ENCODE peak calls at places on chromosome 17, in ten cellular contexts. A is GM06990, V is AG04449, H is thoracic aorta, G is endothelial cell, I is GM12865, N is glutamatergic neuron, Y is pancreas, X is cardiac muscle cell, R is left ventricle myocardium inferior. B is an unnamed sample.

GRCh38 chr17:81859906-81860755 is at the start of gene P4HB:
- DNase-seq in A (peak; percentile 50), V (no peak), H (no peak), G (peak; percentile 37), I (peak; percentile 35), N (peak; percentile 96), Y (no peak), X (no peak), R (no peak), B (peak; percentile 88)

GRCh38 chr17:36728030-36728991 is 126.9 kb downstream of the MRM1 start:
- DNase-seq in A (no peak), V (no peak), H (no peak), G (no peak), I (no peak), N (no peak), Y (no peak), X (no peak), R (no peak), B (no peak)

GRCh38 chr17:6084226-6085161 is 14.3 kb downstream of the WSCD1 start:
- DNase-seq in A (no peak), V (no peak), H (no peak), G (no peak), I (no peak), N (no peak), Y (no peak), X (no peak), R (no peak), B (no peak)

GRCh38 chr17:66834919-66835454 is at the start of gene CACNG5:
- DNase-seq in A (no peak), V (no peak), H (no peak), G (peak; percentile 30), I (peak; percentile 3), N (peak; percentile 70), Y (no peak), X (peak; percentile 59), R (no peak), B (no peak)

GRCh38 chr17:3935140-3935542 is 18.9 kb upstream of the P2RX1 start:
- DNase-seq in A (peak; percentile 45), V (no peak), H (no peak), G (peak; percentile 78), I (peak; percentile 75), N (peak; percentile 73), Y (peak; percentile 55), X (peak; percentile 88), R (peak; percentile 68), B (no peak)

GRCh38 chr17:57245786-57246185 is 10.5 kb upstream of the MSI2 start:
- DNase-seq in A (no peak), V (no peak), H (no peak), G (no peak), I (no peak), N (no peak), Y (no peak), X (no peak), R (no peak), B (no peak)

GRCh38 chr17:14214271-14214670 is 22.4 kb downstream of the CDRT15 start:
- DNase-seq in A (no peak), V (no peak), H (no peak), G (no peak), I (no peak), N (no peak), Y (no peak), X (no peak), R (no peak), B (no peak)

GRCh38 chr17:45361976-45362375 is 45.2 kb upstream of the MAP3K14 start:
- DNase-seq in A (no peak), V (no peak), H (no peak), G (no peak), I (no peak), N (no peak), Y (no peak), X (no peak), R (no peak), B (no peak)

GRCh38 chr17:67759355-67760171 is 41.8 kb downstream of the NOL11 start:
- DNase-seq in A (no peak), V (peak; percentile 4), H (no peak), G (no peak), I (no peak), N (no peak), Y (no peak), X (no peak), R (peak; percentile 48), B (no peak)

DNA sequence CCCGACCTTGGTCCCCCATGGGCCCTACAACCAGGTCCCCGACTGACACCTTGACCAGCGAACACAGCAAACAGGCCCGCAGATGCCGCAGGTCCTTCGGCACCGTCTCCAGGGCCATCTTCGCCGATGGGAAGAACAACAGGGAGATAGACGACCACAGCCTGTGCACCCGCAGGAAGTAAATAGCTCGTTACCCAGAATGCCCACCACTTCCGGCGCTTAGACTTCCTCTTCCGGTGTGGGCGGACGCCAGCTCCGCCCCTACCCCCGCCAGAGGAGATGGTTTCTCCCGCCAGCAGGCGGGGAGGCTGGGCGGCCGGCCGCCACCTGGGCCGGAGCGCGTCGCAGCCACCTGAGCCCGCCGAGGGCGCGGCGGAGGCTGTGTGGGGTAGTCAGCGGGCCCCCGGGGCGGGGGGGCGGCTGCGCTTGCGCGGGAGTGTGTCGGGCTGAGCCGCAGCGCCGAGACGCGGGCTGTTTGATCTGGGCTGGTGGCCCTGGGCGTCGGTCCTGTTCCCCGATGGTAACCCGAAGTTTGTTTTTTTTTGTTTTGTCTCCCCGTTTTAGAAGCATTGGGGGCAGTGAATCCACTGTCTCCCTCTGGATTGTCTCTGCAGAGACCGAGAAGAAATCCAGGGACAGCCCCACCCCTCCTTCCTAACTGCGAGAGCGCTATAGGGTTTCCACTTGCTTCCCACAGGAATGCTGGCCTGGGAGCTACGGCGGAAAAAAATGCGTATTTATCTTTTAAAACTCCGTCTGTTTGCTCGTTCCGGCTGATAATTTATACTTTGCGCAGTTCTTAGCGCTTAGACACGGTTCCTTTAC is at the start of gene SUPT4H1:
- DNase-seq in A (peak; percentile 97), V (peak; percentile 36), H (no peak), G (peak; percentile 90), I (peak; percentile 97), N (peak; percentile 92), Y (peak; percentile 89), X (peak; percentile 96), R (peak; percentile 84), B (peak; percentile 91)
- TF ChIP-seq CTCF in A (no peak), V (no peak), H (no peak), G (no peak), I (no peak), N (no peak), Y (no peak), X (no peak), R (peak; percentile 14), B (no peak)

GRCh38 chr17:79027274-79027924 is 3.4 kb downstream of the C1QTNF1 start:
- DNase-seq in A (no peak), V (no peak), H (no peak), G (no peak), I (no peak), N (no peak), Y (no peak), X (peak; percentile 77), R (no peak), B (peak; percentile 12)

GRCh38 chr17:79027925-79028491 is 4.0 kb downstream of the C1QTNF1 start:
- DNase-seq in A (no peak), V (no peak), H (no peak), G (no peak), I (no peak), N (no peak), Y (no peak), X (no peak), R (no peak), B (peak; percentile 11)

GRCh38 chr17:79026345-79027273 is 2.6 kb downstream of the C1QTNF1 start:
- DNase-seq in A (no peak), V (no peak), H (no peak), G (no peak), I (no peak), N (no peak), Y (no peak), X (no peak), R (peak; percentile 63), B (no peak)

GRCh38 chr17:79029327-79030009 is 5.5 kb downstream of the C1QTNF1 start:
- DNase-seq in A (no peak), V (no peak), H (no peak), G (no peak), I (no peak), N (no peak), Y (no peak), X (no peak), R (no peak), B (no peak)

DNA sequence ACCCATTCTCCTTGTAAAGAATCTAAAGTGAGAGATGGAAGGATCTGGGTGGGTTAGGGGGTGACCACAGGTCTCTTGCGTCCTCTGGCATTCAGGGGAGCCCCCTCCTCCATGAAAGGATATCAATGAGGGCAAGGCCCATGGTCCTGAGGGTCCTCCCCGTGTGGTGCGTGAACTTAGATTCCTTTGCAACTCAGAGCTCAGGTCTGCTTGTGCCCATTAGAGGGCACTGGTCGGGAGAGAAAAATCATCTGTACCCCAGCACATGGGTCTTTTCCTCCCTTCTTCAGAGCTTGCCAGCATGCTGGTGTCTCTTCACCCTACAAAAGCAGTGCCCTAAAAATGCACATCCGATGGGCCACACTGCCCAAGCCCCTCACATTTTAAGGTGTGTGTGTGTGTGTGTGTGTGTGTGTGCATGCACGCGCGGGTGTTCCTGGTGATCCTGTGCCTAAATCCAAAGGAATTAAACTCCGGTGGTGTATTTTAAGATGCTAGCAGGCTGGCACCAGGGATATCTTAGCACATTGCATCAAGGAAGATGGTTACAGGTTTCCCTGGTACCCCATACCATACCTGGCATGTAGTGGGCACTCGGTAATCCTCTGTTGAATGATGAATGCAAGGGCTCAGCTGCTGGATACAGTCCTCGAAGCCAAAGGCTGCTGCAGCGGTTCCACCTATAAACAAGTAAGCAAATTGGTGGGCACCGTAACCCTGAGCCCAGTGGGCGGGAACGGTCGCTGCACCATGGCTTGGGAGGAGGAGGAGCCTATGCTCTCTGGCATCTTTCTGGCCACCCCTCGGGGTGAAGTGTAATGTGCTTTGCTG is 4.7 kb downstream of the C1QTNF1 start:
- DNase-seq in A (no peak), V (no peak), H (no peak), G (no peak), I (no peak), N (no peak), Y (no peak), X (no peak), R (no peak), B (no peak)
- TF ChIP-seq CTCF in A (peak; percentile 22), V (peak; percentile 22), H (no peak), G (no peak), I (no peak), N (no peak), Y (no peak), X (peak; percentile 39), R (peak; percentile 36), B (no peak)

GRCh38 chr17:187130-187529 is 5.7 kb upstream of the DOC2B start:
- DNase-seq in A (no peak), V (no peak), H (no peak), G (no peak), I (no peak), N (no peak), Y (no peak), X (no peak), R (no peak), B (no peak)
- TF ChIP-seq CTCF in A (no peak), V (no peak), H (no peak), G (no peak), I (no peak), N (no peak), Y (no peak), X (no peak), R (no peak), B (no peak)

GRCh38 chr17:42251115-42251514 is 25.1 kb downstream of the STAT5B start:
- DNase-seq in A (no peak), V (no peak), H (no peak), G (no peak), I (no peak), N (no peak), Y (no peak), X (no peak), R (no peak), B (no peak)
- TF ChIP-seq CTCF in A (peak; percentile 22), V (no peak), H (no peak), G (peak; percentile 41), I (no peak), N (no peak), Y (no peak), X (peak; percentile 64), R (peak; percentile 44), B (no peak)

B was measured in activated B cell treated with CpG ODN at 0.5 μM for 24 hours.